ENCODE peak calls at places on chromosomes 7 and 10, in nine cellular contexts. One of them, this sample, is unnamed.

GRCh38 chr10:62278461-62278910 is 9.8 kb upstream of the RTKN2 start:
- DNase-seq in AML-193: no peak
- DNase-seq in fibroblast of pulmonary artery: peak
- DNase-seq in HT1080: no peak
- DNase-seq in neural progenitor cell: no peak
- DNase-seq in NCI-H774: no peak
- DNase-seq in stromal cell of bone marrow: no peak
- DNase-seq in hippocampal formation: no peak
- DNase-seq in M059J: peak
- DNase-seq in this sample: no peak

GRCh38 chr7:157673573-157673972 is 336.8 kb downstream of the DNAJB6 start:
- DNase-seq in NCI-H774: no peak
- DNase-seq in neural progenitor cell: no peak
- DNase-seq in stromal cell of bone marrow: no peak
- DNase-seq in HT1080: no peak
- DNase-seq in M059J: no peak
- DNase-seq in AML-193: no peak
- DNase-seq in fibroblast of pulmonary artery: no peak
- DNase-seq in hippocampal formation: no peak
- DNase-seq in this sample: no peak

GRCh38 chr10:61376908-61377368 is 76.2 kb downstream of the TMEM26 start:
- DNase-seq in hippocampal formation: no peak
- DNase-seq in M059J: no peak
- DNase-seq in AML-193: no peak
- DNase-seq in stromal cell of bone marrow: no peak
- DNase-seq in neural progenitor cell: no peak
- DNase-seq in NCI-H774: no peak
- DNase-seq in HT1080: no peak
- DNase-seq in fibroblast of pulmonary artery: no peak
- DNase-seq in this sample: no peak

GRCh38 chr7:34042406-34042805 is 137.1 kb downstream of the BMPER start:
- DNase-seq in NCI-H774: no peak
- DNase-seq in AML-193: no peak
- DNase-seq in hippocampal formation: no peak
- DNase-seq in M059J: peak
- DNase-seq in stromal cell of bone marrow: no peak
- DNase-seq in HT1080: peak
- DNase-seq in neural progenitor cell: no peak
- DNase-seq in fibroblast of pulmonary artery: no peak
- DNase-seq in this sample: no peak

GRCh38 chr10:100483876-100484666 is 21.3 kb downstream of the WNT8B start:
- DNase-seq in HT1080: no peak
- DNase-seq in hippocampal formation: no peak
- DNase-seq in M059J: no peak
- DNase-seq in AML-193: no peak
- DNase-seq in stromal cell of bone marrow: no peak
- DNase-seq in neural progenitor cell: no peak
- DNase-seq in NCI-H774: no peak
- DNase-seq in fibroblast of pulmonary artery: no peak
- DNase-seq in this sample: no peak

GRCh38 chr10:97850446-97850845 is 803 bp downstream of the GOLGA7B start:
- DNase-seq in stromal cell of bone marrow: no peak
- DNase-seq in fibroblast of pulmonary artery: no peak
- DNase-seq in M059J: no peak
- DNase-seq in hippocampal formation: no peak
- DNase-seq in NCI-H774: no peak
- DNase-seq in neural progenitor cell: peak
- DNase-seq in AML-193: no peak
- DNase-seq in HT1080: no peak
- DNase-seq in this sample: no peak

GRCh38 chr10:19688344-19688743 is 127.9 kb upstream of the PLXDC2 start:
- DNase-seq in HT1080: no peak
- DNase-seq in neural progenitor cell: no peak
- DNase-seq in M059J: no peak
- DNase-seq in AML-193: no peak
- DNase-seq in NCI-H774: no peak
- DNase-seq in hippocampal formation: no peak
- DNase-seq in stromal cell of bone marrow: no peak
- DNase-seq in fibroblast of pulmonary artery: no peak
- DNase-seq in this sample: no peak

GRCh38 chr10:23172429-23172828 is 19.7 kb upstream of the PTF1A start:
- DNase-seq in AML-193: no peak
- DNase-seq in HT1080: no peak
- DNase-seq in neural progenitor cell: no peak
- DNase-seq in NCI-H774: no peak
- DNase-seq in stromal cell of bone marrow: no peak
- DNase-seq in fibroblast of pulmonary artery: no peak
- DNase-seq in M059J: no peak
- DNase-seq in hippocampal formation: no peak
- DNase-seq in this sample: no peak

GRCh38 chr7:1287629-1288225 is 55.1 kb downstream of the UNCX start:
- DNase-seq in neural progenitor cell: no peak
- DNase-seq in fibroblast of pulmonary artery: no peak
- DNase-seq in stromal cell of bone marrow: no peak
- DNase-seq in HT1080: no peak
- DNase-seq in AML-193: no peak
- DNase-seq in NCI-H774: no peak
- DNase-seq in hippocampal formation: no peak
- DNase-seq in M059J: no peak
- DNase-seq in this sample: peak

GRCh38 chr10:97564776-97565175 is 7.8 kb upstream of the ANKRD2 start:
- DNase-seq in HT1080: peak
- DNase-seq in AML-193: no peak
- DNase-seq in fibroblast of pulmonary artery: no peak
- DNase-seq in hippocampal formation: no peak
- DNase-seq in M059J: no peak
- DNase-seq in stromal cell of bone marrow: no peak
- DNase-seq in NCI-H774: no peak
- DNase-seq in neural progenitor cell: no peak
- DNase-seq in this sample: no peak

GRCh38 chr10:74156919-74157289 is 5.9 kb downstream of the ADK start:
- DNase-seq in neural progenitor cell: no peak
- DNase-seq in fibroblast of pulmonary artery: peak
- DNase-seq in AML-193: no peak
- DNase-seq in M059J: no peak
- DNase-seq in stromal cell of bone marrow: no peak
- DNase-seq in hippocampal formation: no peak
- DNase-seq in NCI-H774: no peak
- DNase-seq in HT1080: no peak
- DNase-seq in this sample: peak

GRCh38 chr7:105268511-105269392 is 120.0 kb downstream of the SRPK2 start:
- DNase-seq in neural progenitor cell: no peak
- DNase-seq in M059J: peak
- DNase-seq in stromal cell of bone marrow: peak
- DNase-seq in NCI-H774: no peak
- DNase-seq in hippocampal formation: no peak
- DNase-seq in fibroblast of pulmonary artery: peak
- DNase-seq in HT1080: peak
- DNase-seq in AML-193: peak
- DNase-seq in this sample: peak

GRCh38 chr7:140060788-140061606 is 1.8 kb downstream of the PARP12 start:
- DNase-seq in neural progenitor cell: no peak
- DNase-seq in M059J: peak
- DNase-seq in hippocampal formation: no peak
- DNase-seq in stromal cell of bone marrow: no peak
- DNase-seq in HT1080: no peak
- DNase-seq in NCI-H774: peak
- DNase-seq in AML-193: no peak
- DNase-seq in fibroblast of pulmonary artery: peak
- DNase-seq in this sample: no peak

GRCh38 chr10:29730969-29731368 is 96.2 kb upstream of the SVIL start:
- DNase-seq in NCI-H774: no peak
- DNase-seq in stromal cell of bone marrow: no peak
- DNase-seq in AML-193: no peak
- DNase-seq in neural progenitor cell: no peak
- DNase-seq in M059J: no peak
- DNase-seq in hippocampal formation: no peak
- DNase-seq in fibroblast of pulmonary artery: no peak
- DNase-seq in HT1080: no peak
- DNase-seq in this sample: peak

GRCh38 chr10:28569506-28570159 is 36.7 kb downstream of the WAC start:
- DNase-seq in hippocampal formation: no peak
- DNase-seq in NCI-H774: peak
- DNase-seq in stromal cell of bone marrow: no peak
- DNase-seq in neural progenitor cell: no peak
- DNase-seq in fibroblast of pulmonary artery: peak
- DNase-seq in M059J: no peak
- DNase-seq in HT1080: peak
- DNase-seq in AML-193: no peak
- DNase-seq in this sample: no peak

GRCh38 chr10:111057006-111057405 is 19.8 kb upstream of the ADRA2A start:
- DNase-seq in NCI-H774: no peak
- DNase-seq in hippocampal formation: no peak
- DNase-seq in HT1080: no peak
- DNase-seq in M059J: no peak
- DNase-seq in stromal cell of bone marrow: no peak
- DNase-seq in neural progenitor cell: no peak
- DNase-seq in AML-193: no peak
- DNase-seq in fibroblast of pulmonary artery: no peak
- DNase-seq in this sample: no peak

GRCh38 chr10:72315611-72316385 is 38.9 kb downstream of the DNAJB12 start:
- DNase-seq in M059J: peak
- DNase-seq in AML-193: peak
- DNase-seq in stromal cell of bone marrow: peak
- DNase-seq in neural progenitor cell: no peak
- DNase-seq in NCI-H774: no peak
- DNase-seq in hippocampal formation: no peak
- DNase-seq in fibroblast of pulmonary artery: peak
- DNase-seq in HT1080: peak
- DNase-seq in this sample: no peak

GRCh38 chr10:102310356-102311024 is 65.2 kb downstream of the GBF1 start:
- DNase-seq in neural progenitor cell: no peak
- DNase-seq in stromal cell of bone marrow: no peak
- DNase-seq in hippocampal formation: no peak
- DNase-seq in AML-193: no peak
- DNase-seq in fibroblast of pulmonary artery: peak
- DNase-seq in M059J: peak
- DNase-seq in NCI-H774: no peak
- DNase-seq in HT1080: peak
- DNase-seq in this sample: no peak

GRCh38 chr10:132554991-132555647 is 17.5 kb downstream of the INPP5A start:
- DNase-seq in NCI-H774: no peak
- DNase-seq in stromal cell of bone marrow: no peak
- DNase-seq in M059J: no peak
- DNase-seq in AML-193: peak
- DNase-seq in hippocampal formation: no peak
- DNase-seq in fibroblast of pulmonary artery: no peak
- DNase-seq in neural progenitor cell: no peak
- DNase-seq in HT1080: no peak
- DNase-seq in this sample: no peak

GRCh38 chr7:41415473-41416207 is 287.2 kb downstream of the INHBA start:
- DNase-seq in stromal cell of bone marrow: no peak
- DNase-seq in NCI-H774: no peak
- DNase-seq in M059J: no peak
- DNase-seq in HT1080: no peak
- DNase-seq in hippocampal formation: no peak
- DNase-seq in AML-193: no peak
- DNase-seq in fibroblast of pulmonary artery: no peak
- DNase-seq in neural progenitor cell: no peak
- DNase-seq in this sample: no peak

GRCh38 chr10:95767884-95768556 is 12.1 kb downstream of the ENTPD1 start:
- DNase-seq in fibroblast of pulmonary artery: peak
- DNase-seq in NCI-H774: no peak
- DNase-seq in hippocampal formation: no peak
- DNase-seq in M059J: peak
- DNase-seq in stromal cell of bone marrow: no peak
- DNase-seq in HT1080: no peak
- DNase-seq in AML-193: peak
- DNase-seq in neural progenitor cell: no peak
- DNase-seq in this sample: no peak

GRCh38 chr7:101542527-101543241 is 86.4 kb downstream of the MYL10 start:
- DNase-seq in neural progenitor cell: peak
- DNase-seq in M059J: peak
- DNase-seq in NCI-H774: peak
- DNase-seq in AML-193: peak
- DNase-seq in stromal cell of bone marrow: no peak
- DNase-seq in hippocampal formation: peak
- DNase-seq in fibroblast of pulmonary artery: peak
- DNase-seq in HT1080: peak
- DNase-seq in this sample: peak

GRCh38 chr7:151838861-151839381 is 38.0 kb downstream of the PRKAG2 start:
- DNase-seq in AML-193: peak
- DNase-seq in hippocampal formation: no peak
- DNase-seq in stromal cell of bone marrow: no peak
- DNase-seq in neural progenitor cell: no peak
- DNase-seq in M059J: no peak
- DNase-seq in fibroblast of pulmonary artery: no peak
- DNase-seq in HT1080: no peak
- DNase-seq in NCI-H774: no peak
- DNase-seq in this sample: no peak

GRCh38 chr7:39567294-39567693 is 1.1 kb downstream of the YAE1 start:
- DNase-seq in AML-193: no peak
- DNase-seq in HT1080: no peak
- DNase-seq in stromal cell of bone marrow: no peak
- DNase-seq in fibroblast of pulmonary artery: no peak
- DNase-seq in neural progenitor cell: no peak
- DNase-seq in NCI-H774: no peak
- DNase-seq in hippocampal formation: no peak
- DNase-seq in M059J: no peak
- DNase-seq in this sample: no peak

GRCh38 chr7:87029078-87029477 is 30.4 kb downstream of the ELAPOR2 start:
- DNase-seq in stromal cell of bone marrow: no peak
- DNase-seq in M059J: no peak
- DNase-seq in AML-193: no peak
- DNase-seq in hippocampal formation: no peak
- DNase-seq in neural progenitor cell: no peak
- DNase-seq in NCI-H774: no peak
- DNase-seq in fibroblast of pulmonary artery: no peak
- DNase-seq in HT1080: no peak
- DNase-seq in this sample: no peak

GRCh38 chr10:49365675-49366415 is 30.0 kb downstream of the DRGX start:
- DNase-seq in AML-193: no peak
- DNase-seq in NCI-H774: no peak
- DNase-seq in hippocampal formation: no peak
- DNase-seq in stromal cell of bone marrow: no peak
- DNase-seq in M059J: no peak
- DNase-seq in HT1080: no peak
- DNase-seq in neural progenitor cell: peak
- DNase-seq in fibroblast of pulmonary artery: no peak
- DNase-seq in this sample: no peak

GRCh38 chr10:72248477-72249151 is 25.1 kb upstream of the DDIT4 start:
- DNase-seq in AML-193: peak
- DNase-seq in neural progenitor cell: no peak
- DNase-seq in fibroblast of pulmonary artery: peak
- DNase-seq in hippocampal formation: peak
- DNase-seq in HT1080: peak
- DNase-seq in NCI-H774: peak
- DNase-seq in M059J: no peak
- DNase-seq in stromal cell of bone marrow: no peak
- DNase-seq in this sample: no peak

GRCh38 chr10:21895932-21896331 is 107.6 kb downstream of the DNAJC1 start:
- DNase-seq in neural progenitor cell: no peak
- DNase-seq in hippocampal formation: no peak
- DNase-seq in HT1080: no peak
- DNase-seq in fibroblast of pulmonary artery: no peak
- DNase-seq in NCI-H774: no peak
- DNase-seq in AML-193: no peak
- DNase-seq in M059J: no peak
- DNase-seq in stromal cell of bone marrow: no peak
- DNase-seq in this sample: no peak

GRCh38 chr10:71494980-71495381 is 98.3 kb downstream of the CDH23 start:
- DNase-seq in neural progenitor cell: no peak
- DNase-seq in NCI-H774: no peak
- DNase-seq in hippocampal formation: no peak
- DNase-seq in M059J: no peak
- DNase-seq in stromal cell of bone marrow: no peak
- DNase-seq in fibroblast of pulmonary artery: no peak
- DNase-seq in HT1080: no peak
- DNase-seq in AML-193: no peak
- DNase-seq in this sample: no peak

GRCh38 chr7:132654150-132654549 is 77.9 kb upstream of the PLXNA4 start:
- DNase-seq in stromal cell of bone marrow: no peak
- DNase-seq in AML-193: peak
- DNase-seq in HT1080: no peak
- DNase-seq in M059J: no peak
- DNase-seq in fibroblast of pulmonary artery: peak
- DNase-seq in NCI-H774: no peak
- DNase-seq in neural progenitor cell: no peak
- DNase-seq in hippocampal formation: no peak
- DNase-seq in this sample: no peak

GRCh38 chr7:84042110-84042539 is 152.5 kb downstream of the SEMA3A start:
- DNase-seq in HT1080: peak
- DNase-seq in AML-193: no peak
- DNase-seq in neural progenitor cell: peak
- DNase-seq in NCI-H774: no peak
- DNase-seq in M059J: peak
- DNase-seq in fibroblast of pulmonary artery: peak
- DNase-seq in stromal cell of bone marrow: peak
- DNase-seq in hippocampal formation: no peak
- DNase-seq in this sample: no peak

This sample was measured in NCI-H2171 treated with DMSO at 0.1 percent for 48 hours.